ENCODE peak calls at places on chromosomes 7 and 10, in six cellular contexts. R is BE2C; H is AG09309; M is heart left ventricle; Z is esophagus muscularis mucosa; N is stimulated activated CD4-positive, alpha-beta T cell treated with anti-CD3 and anti-CD28 coated beads, Interleukin-4, amount 100 ng/mL, for 24 hours. J is an unnamed sample.

GRCh38 chr7:71793251-71793650 is 618.9 kb downstream of the CALN1 start:
- DNase-seq in R (no peak), H (no peak), M (no peak), Z (no peak), N (no peak), J (no peak)

GRCh38 chr7:139054101-139054500 is 18.3 kb upstream of the ZC3HAV1L start:
- DNase-seq in R (peak; percentile 62), H (no peak), M (no peak), Z (no peak), N (no peak), J (no peak)

GRCh38 chr10:132678436-132679216 is 107.3 kb downstream of the NKX6-2 start:
- DNase-seq in R (no peak), H (no peak), M (no peak), Z (no peak), N (no peak), J (no peak)

GRCh38 chr7:30840176-30841024 is 69.2 kb downstream of the MINDY4 start:
- DNase-seq in R (no peak), H (no peak), M (no peak), Z (no peak), N (no peak), J (no peak)

GRCh38 chr7:28933874-28934265 is 24.3 kb downstream of the TRIL start:
- DNase-seq in R (no peak), H (no peak), M (no peak), Z (no peak), N (no peak), J (no peak)

GRCh38 chr7:34158754-34159153 is 253.4 kb downstream of the BMPER start:
- DNase-seq in R (peak; percentile 9), H (no peak), M (no peak), Z (no peak), N (no peak), J (no peak)

GRCh38 chr10:57661206-57661605 is 606.5 kb downstream of the IPMK start:
- DNase-seq in R (no peak), H (no peak), M (no peak), Z (no peak), N (no peak), J (no peak)

GRCh38 chr7:23393636-23394035 is 76.7 kb downstream of the IGF2BP3 start:
- DNase-seq in R (no peak), H (no peak), M (no peak), Z (no peak), N (no peak), J (no peak)

GRCh38 chr7:34841326-34841725 is 183.3 kb downstream of the NPSR1 start:
- DNase-seq in R (no peak), H (no peak), M (no peak), Z (peak; percentile 86), N (no peak), J (no peak)

GRCh38 chr10:95278061-95278988 is 12.5 kb downstream of the PDLIM1 start:
- DNase-seq in R (no peak), H (no peak), M (no peak), Z (peak; percentile 95), N (no peak), J (no peak)

GRCh38 chr10:21336476-21337170 is 188.9 kb downstream of the SKIDA1 start:
- DNase-seq in R (peak; percentile 23), H (peak; percentile 74), M (peak; percentile 63), Z (no peak), N (no peak), J (no peak)

GRCh38 chr10:73172867-73173266 is 4.9 kb downstream of the FAM149B1 start:
- DNase-seq in R (no peak), H (no peak), M (no peak), Z (no peak), N (no peak), J (no peak)

GRCh38 chr10:128993911-128994538 is 473.0 kb upstream of the MGMT start:
- DNase-seq in R (no peak), H (no peak), M (no peak), Z (no peak), N (no peak), J (no peak)

GRCh38 chr7:158975526-158976467 is 119.4 kb downstream of the DYNC2I1 start:
- DNase-seq in R (no peak), H (no peak), M (no peak), Z (no peak), N (peak; percentile 35), J (no peak)

GRCh38 chr10:29615195-29615594 is 19.6 kb downstream of the SVIL start:
- DNase-seq in R (no peak), H (no peak), M (no peak), Z (no peak), N (no peak), J (no peak)

GRCh38 chr7:12754179-12754578 is 66.7 kb downstream of the ARL4A start:
- DNase-seq in R (no peak), H (no peak), M (no peak), Z (no peak), N (no peak), J (no peak)

GRCh38 chr7:81623251-81623855 is 146.5 kb downstream of the HGF start:
- DNase-seq in R (no peak), H (no peak), M (no peak), Z (no peak), N (no peak), J (no peak)

GRCh38 chr7:24896031-24896433 is 83.9 kb downstream of the OSBPL3 start:
- DNase-seq in R (no peak), H (no peak), M (no peak), Z (no peak), N (no peak), J (no peak)

GRCh38 chr7:46569117-46569433 is 648.0 kb upstream of the IGFBP3 start:
- DNase-seq in R (peak; percentile 79), H (no peak), M (no peak), Z (no peak), N (no peak), J (no peak)

GRCh38 chr7:92626281-92626846 is 36.2 kb upstream of the FAM133B start:
- DNase-seq in R (no peak), H (no peak), M (no peak), Z (no peak), N (no peak), J (no peak)

GRCh38 chr7:55570218-55570873 is 2.0 kb downstream of the VOPP1 start:
- DNase-seq in R (no peak), H (no peak), M (no peak), Z (no peak), N (no peak), J (no peak)

GRCh38 chr7:114502454-114503254 is 88.0 kb downstream of the FOXP2 start:
- DNase-seq in R (no peak), H (no peak), M (no peak), Z (no peak), N (no peak), J (no peak)

GRCh38 chr7:20244334-20244733 is 27.1 kb upstream of the MACC1 start:
- DNase-seq in R (no peak), H (no peak), M (no peak), Z (no peak), N (no peak), J (no peak)

GRCh38 chr10:59387951-59388431 is 25.6 kb upstream of the FAM13C start:
- DNase-seq in R (no peak), H (peak; percentile 90), M (no peak), Z (no peak), N (no peak), J (no peak)

GRCh38 chr10:69645751-69646687 is 16.0 kb downstream of the FAM241B start:
- DNase-seq in R (peak; percentile 62), H (no peak), M (no peak), Z (no peak), N (no peak), J (no peak)

GRCh38 chr7:75914655-75915415 is at the start of gene POR:
- DNase-seq in R (peak; percentile 91), H (peak; percentile 76), M (peak; percentile 96), Z (peak; percentile 98), N (peak; percentile 96), J (peak; percentile 96)

GRCh38 chr10:121594076-121594475 is 4.2 kb downstream of the FGFR2 start:
- DNase-seq in R (no peak), H (no peak), M (no peak), Z (no peak), N (no peak), J (no peak)

GRCh38 chr7:10618934-10619333 is 354.7 kb upstream of the PHF14 start:
- DNase-seq in R (no peak), H (no peak), M (no peak), Z (no peak), N (no peak), J (no peak)

GRCh38 chr7:139842414-139843210 is 13.5 kb downstream of the TBXAS1 start:
- DNase-seq in R (no peak), H (no peak), M (no peak), Z (peak; percentile 82), N (no peak), J (no peak)

GRCh38 chr10:112689327-112689726 is 242.3 kb downstream of the VTI1A start:
- DNase-seq in R (peak; percentile 59), H (no peak), M (peak; percentile 21), Z (no peak), N (no peak), J (no peak)

GRCh38 chr7:80499350-80499955 is 12.4 kb downstream of the GNAT3 start:
- DNase-seq in R (peak; percentile 12), H (peak; percentile 89), M (peak; percentile 44), Z (no peak), N (no peak), J (no peak)

GRCh38 chr10:124736491-124737136 is 7.6 kb downstream of the FAM53B start:
- DNase-seq in R (no peak), H (no peak), M (peak; percentile 86), Z (peak; percentile 92), N (no peak), J (no peak)

GRCh38 chr10:113202011-113202410 is 252.0 kb downstream of the TCF7L2 start:
- DNase-seq in R (no peak), H (no peak), M (no peak), Z (no peak), N (no peak), J (no peak)

GRCh38 chr7:6260291-6261183 is 11.9 kb downstream of the CYTH3 start:
- DNase-seq in R (no peak), H (no peak), M (no peak), Z (no peak), N (no peak), J (no peak)

GRCh38 chr7:17038783-17039170 is 157.0 kb upstream of the AGR3 start:
- DNase-seq in R (no peak), H (no peak), M (no peak), Z (no peak), N (no peak), J (no peak)

GRCh38 chr10:87503892-87504291 is 801 bp upstream of the MINPP1 start:
- DNase-seq in R (no peak), H (no peak), M (no peak), Z (no peak), N (no peak), J (no peak)

GRCh38 chr10:22715290-22715625 is 880 bp upstream of the PIP4K2A start:
- DNase-seq in R (no peak), H (no peak), M (no peak), Z (no peak), N (no peak), J (no peak)

GRCh38 chr7:112232212-112232978 is 25.9 kb downstream of the ZNF277 start:
- DNase-seq in R (no peak), H (no peak), M (no peak), Z (no peak), N (no peak), J (no peak)

J was measured in T follicular helper cell.